ENCODE peak calls at places on chromosomes 16 and 17, in six cellular contexts. T is heart right ventricle, K is fibroblast of lung, F is thoracic aorta, R is left ventricle myocardium inferior, J is body of pancreas. O is an unnamed sample. For H3K9me3, the result is how much of the 10 kb centered on the place peaks cover.

GRCh38 chr16:31474173-31474714 is 2.3 kb downstream of the TGFB1I1 start:
- DNase-seq in R (no peak), F (no peak), T (no peak), J (no peak), K (peak), O (peak)

GRCh38 chr17:52143536-52143935 is 15.0 kb downstream of the CA10 start:
- DNase-seq in J (no peak), F (no peak), K (peak), R (no peak), T (no peak), O (no peak)

GRCh38 chr16:7233963-7234362 is 98.7 kb upstream of the RBFOX1 start:
- DNase-seq in J (no peak), F (no peak), K (no peak), T (no peak), R (no peak), O (no peak)

GRCh38 chr16:71357681-71358080 is 842 bp upstream of the CALB2 start:
- DNase-seq in J (no peak), K (no peak), R (no peak), T (no peak), F (no peak), O (no peak)

GRCh38 chr16:27786881-27787625 is 237.1 kb downstream of the KATNIP start:
- DNase-seq in T (no peak), F (no peak), R (no peak), J (no peak), K (no peak), O (no peak)

GRCh38 chr17:82020874-82021727 is 1.6 kb downstream of the CENPX start:
- DNase-seq in J (peak), K (peak), R (peak), T (peak), F (no peak), O (peak)

GRCh38 chr17:18217412-18218015 is 7.9 kb upstream of the LLGL1 start:
- DNase-seq in R (peak), K (peak), F (no peak), T (peak), J (peak), O (peak)

GRCh38 chr16:22989598-22989997 is 159.7 kb downstream of the USP31 start:
- DNase-seq in J (no peak), F (no peak), T (no peak), R (no peak), K (no peak), O (no peak)

GRCh38 chr17:74497471-74497870 is 31.0 kb downstream of the CD300A start:
- DNase-seq in K (no peak), T (no peak), R (no peak), F (no peak), J (no peak), O (no peak)

GRCh38 chr16:84879569-84880487 is 60.0 kb downstream of the CRISPLD2 start:
- DNase-seq in K (peak), J (no peak), R (peak), F (no peak), T (no peak), O (no peak)

GRCh38 chr17:61874075-61874474 is 10.7 kb upstream of the BRIP1 start:
- DNase-seq in F (no peak), J (no peak), R (no peak), K (no peak), T (no peak), O (no peak)

GRCh38 chr16:84808812-84809211 is 11.0 kb upstream of the CRISPLD2 start:
- DNase-seq in K (no peak), F (no peak), R (no peak), J (no peak), T (no peak), O (no peak)

GRCh38 chr17:62067165-62068145 is 2.4 kb upstream of the MED13 start:
- DNase-seq in T (no peak), F (no peak), K (no peak), J (no peak), R (no peak), O (no peak)

GRCh38 chr16:58196898-58197313 is 1.0 kb downstream of the CSNK2A2 start:
- DNase-seq in J (no peak), T (no peak), R (no peak), K (peak), F (no peak), O (peak)

GRCh38 chr17:13601776-13602551 is at the start of gene HS3ST3A1:
- DNase-seq in R (peak), F (no peak), J (no peak), K (peak), T (peak), O (peak)

GRCh38 chr17:4342535-4342934 is 23.9 kb downstream of the UBE2G1 start:
- DNase-seq in F (no peak), R (no peak), T (no peak), K (no peak), J (no peak), O (no peak)

GRCh38 chr16:66366433-66367299 is at the start of gene CDH5:
- DNase-seq in F (no peak), J (peak), R (peak), T (peak), K (peak), O (peak)
- H3K9me3 ChIP-seq in F (under half), J (under half), R (under half), T (under half), K (under half), O (under half)

GRCh38 chr17:64781394-64781793 is 119.3 kb upstream of the SMURF2 start:
- DNase-seq in R (peak), K (peak), T (peak), F (no peak), J (peak), O (peak)
- H3K9me3 ChIP-seq in R (under half), K (under half), T (under half), F (under half), J (under half), O (under half)

DNA sequence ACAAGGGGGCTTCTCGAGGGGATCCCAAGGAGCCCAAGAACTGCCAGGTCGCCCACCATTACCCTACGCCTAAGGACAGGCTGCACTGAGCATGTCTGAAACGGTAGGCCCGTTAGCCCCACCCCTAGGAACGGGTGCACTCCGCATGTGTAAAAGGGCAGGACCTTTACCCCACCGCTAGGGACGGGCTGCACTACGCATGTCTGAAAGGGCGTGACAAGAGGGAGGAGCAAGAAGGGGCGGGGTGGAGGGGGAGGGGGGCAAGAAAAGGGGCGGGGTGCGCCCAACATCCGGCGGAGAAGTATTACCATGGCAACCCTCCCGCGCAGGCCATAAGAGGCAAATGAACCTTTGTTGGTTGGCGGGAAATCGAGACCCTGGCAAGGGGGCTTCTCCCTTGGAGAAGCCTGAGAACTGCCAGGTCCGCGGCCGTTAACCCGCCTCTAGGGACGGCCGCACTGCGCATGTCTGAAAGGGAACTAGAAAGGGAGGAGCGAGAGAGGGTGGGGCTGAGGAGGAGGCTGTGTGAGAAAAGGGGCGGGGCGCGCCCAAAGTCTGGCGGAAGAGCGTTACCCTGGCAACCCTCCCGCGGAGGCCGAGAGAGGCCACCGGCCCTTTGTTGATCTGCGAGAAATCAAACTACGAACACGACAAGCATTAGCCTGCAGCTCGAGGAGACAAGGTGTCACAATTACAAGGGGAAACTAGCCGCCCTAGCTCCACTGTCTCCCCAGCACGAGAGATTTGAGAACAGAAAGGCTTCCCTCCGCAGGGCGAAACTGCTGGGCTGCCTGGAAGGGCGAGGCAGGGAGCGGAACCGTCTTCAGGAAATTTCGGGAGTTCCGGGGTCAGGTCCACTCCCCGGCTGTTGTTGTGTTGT is 2046.8 kb downstream of the TP53TG3F start:
- DNase-seq in F (no peak), R (no peak), T (no peak), K (no peak), J (no peak), O (no peak)
- H3K9me3 ChIP-seq in F (under half), R (under half), T (under half), K (under half), J (under half), O (under half)

DNA sequence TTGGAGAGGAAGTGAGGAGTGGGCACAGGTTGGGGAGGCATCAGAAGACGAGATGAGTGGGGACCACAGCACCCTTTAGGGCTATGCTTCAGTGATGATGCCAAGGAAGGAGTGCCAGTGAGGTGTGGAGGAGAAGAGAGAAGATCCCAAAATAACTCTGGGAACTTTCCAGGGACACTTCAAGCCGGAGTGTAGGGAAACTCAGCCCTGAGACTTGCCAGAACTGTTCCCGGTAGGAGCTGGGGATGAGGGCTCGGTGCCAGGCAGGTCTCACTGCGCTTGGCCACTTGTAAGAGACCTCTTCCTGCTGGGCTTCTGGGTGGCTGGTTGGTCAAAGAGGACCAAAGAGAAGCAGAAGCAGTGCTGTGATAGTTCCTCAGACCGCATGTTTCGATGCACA is 63.6 kb downstream of the SHISA6 start:
- DNase-seq in K (no peak), R (no peak), J (no peak), T (no peak), F (no peak), O (peak)
- H3K9me3 ChIP-seq in K (under half), R (under half), J (under half), T (under half), F (under half), O (under half)

GRCh38 chr17:22490399-22490798 is 798.1 kb downstream of the KCNJ18 start:
- DNase-seq in R (no peak), F (no peak), J (no peak), T (no peak), K (no peak), O (no peak)
- H3K9me3 ChIP-seq in R (under half), F (under half), J (under half), T (under half), K (under half), O (under half)

DNA sequence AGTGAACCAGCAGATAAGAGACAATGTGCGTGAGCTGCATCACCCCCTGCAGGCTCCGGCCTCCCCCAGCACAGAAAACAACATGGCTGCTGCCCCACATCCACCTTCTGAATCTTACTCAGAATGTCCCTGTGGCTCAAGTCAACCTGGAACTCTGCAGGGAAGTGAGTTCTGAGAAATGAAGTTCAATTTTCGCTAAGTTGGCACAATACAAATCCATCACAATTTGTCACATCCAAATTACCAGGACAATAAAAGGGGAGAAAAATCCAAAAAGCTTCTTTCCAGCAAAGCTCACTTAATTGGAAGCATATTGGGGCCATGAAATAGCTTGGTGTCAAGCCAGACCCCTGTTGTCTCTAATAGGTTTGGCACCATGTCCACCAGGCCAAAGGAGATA is 38.1 kb downstream of the CLEC19A start:
- DNase-seq in F (no peak), J (no peak), K (no peak), R (no peak), T (no peak), O (no peak)
- H3K9me3 ChIP-seq in F (under half), J (under half), K (under half), R (under half), T (under half), O (under half)

GRCh38 chr17:1776857-1777256 is 15.0 kb downstream of the SERPINF1 start:
- DNase-seq in K (no peak), T (no peak), J (no peak), R (no peak), F (no peak), O (peak)

GRCh38 chr17:1769826-1770477 is 8.1 kb downstream of the SERPINF1 start:
- DNase-seq in K (no peak), R (no peak), T (no peak), F (no peak), J (peak), O (no peak)

GRCh38 chr17:1776328-1776727 is 14.5 kb downstream of the SERPINF1 start:
- DNase-seq in R (no peak), T (no peak), J (no peak), K (no peak), F (no peak), O (peak)

GRCh38 chr17:1774390-1775176 is 12.7 kb downstream of the SERPINF1 start:
- DNase-seq in J (no peak), T (no peak), F (no peak), K (no peak), R (no peak), O (no peak)

DNA sequence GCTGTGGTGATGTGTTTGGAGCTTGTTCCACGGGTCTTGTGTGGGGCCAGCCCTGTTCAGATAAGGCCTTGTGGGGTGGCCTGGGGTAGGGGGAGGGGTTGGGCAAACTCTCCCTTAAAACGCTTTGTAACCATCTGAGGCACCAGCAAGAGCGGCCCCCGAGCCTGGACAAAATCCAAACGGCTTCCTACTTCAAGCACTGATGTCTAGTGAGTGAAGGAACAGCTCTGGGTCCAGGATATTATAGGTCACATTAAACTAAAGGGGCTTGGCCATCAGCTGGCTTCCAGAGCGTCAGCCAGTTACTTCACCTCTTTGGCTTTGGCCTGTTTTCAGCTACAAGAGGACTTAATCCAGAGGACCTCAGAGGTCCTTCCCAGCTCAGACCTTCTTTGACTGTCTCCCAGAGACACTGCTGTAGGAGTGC is 11.9 kb downstream of the SERPINF1 start:
- DNase-seq in F (no peak), J (no peak), R (no peak), K (no peak), T (no peak), O (peak)
- H3K9me3 ChIP-seq in F (under half), J (under half), R (under half), K (under half), T (under half), O (under half)

DNA sequence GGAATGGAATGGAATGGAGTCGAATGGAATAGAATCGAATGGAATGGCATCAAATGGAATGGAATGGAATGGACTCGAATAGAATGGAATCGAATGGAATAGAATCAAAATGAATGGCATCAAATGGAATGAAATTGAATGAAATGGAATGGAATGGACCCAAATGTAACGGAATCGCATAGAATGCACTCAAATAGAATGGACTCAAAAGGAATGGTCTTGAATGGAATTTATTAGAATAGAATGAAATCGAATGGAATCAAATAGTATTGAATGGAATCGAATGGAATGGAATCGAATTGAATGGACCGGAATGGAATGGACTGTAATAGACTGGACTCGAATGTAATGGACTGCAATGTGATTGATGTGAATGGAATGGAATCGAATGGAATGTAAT is 501.4 kb upstream of the WSB1 start:
- DNase-seq in J (no peak), K (peak), R (no peak), F (no peak), T (no peak), O (no peak)
- H3K9me3 ChIP-seq in J (under half), K (under half), R (half or more), F (under half), T (half or more), O (under half)

DNA sequence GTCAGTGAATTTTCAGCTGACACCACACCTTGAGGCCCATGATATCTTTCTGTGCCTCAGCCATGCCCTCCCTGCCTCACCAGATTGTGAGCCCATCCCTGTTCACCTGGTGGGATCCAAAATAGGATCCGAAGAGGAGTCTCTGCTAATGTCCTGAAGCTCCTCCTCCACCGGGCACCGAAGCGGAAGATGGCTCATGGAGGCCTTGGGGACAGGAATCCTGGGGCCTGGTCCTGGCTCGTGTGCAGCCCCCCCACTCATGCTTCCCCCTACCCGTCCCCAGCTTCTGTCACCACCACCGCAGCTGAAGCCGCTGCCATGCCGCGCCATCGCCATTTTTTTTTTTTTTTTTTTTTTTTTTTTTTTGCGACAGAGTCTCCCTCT is 1683.4 kb downstream of the TP53TG3F start:
- DNase-seq in K (no peak), F (no peak), R (no peak), T (no peak), J (no peak), O (no peak)
- H3K9me3 ChIP-seq in K (under half), F (under half), R (under half), T (under half), J (under half), O (under half)

DNA sequence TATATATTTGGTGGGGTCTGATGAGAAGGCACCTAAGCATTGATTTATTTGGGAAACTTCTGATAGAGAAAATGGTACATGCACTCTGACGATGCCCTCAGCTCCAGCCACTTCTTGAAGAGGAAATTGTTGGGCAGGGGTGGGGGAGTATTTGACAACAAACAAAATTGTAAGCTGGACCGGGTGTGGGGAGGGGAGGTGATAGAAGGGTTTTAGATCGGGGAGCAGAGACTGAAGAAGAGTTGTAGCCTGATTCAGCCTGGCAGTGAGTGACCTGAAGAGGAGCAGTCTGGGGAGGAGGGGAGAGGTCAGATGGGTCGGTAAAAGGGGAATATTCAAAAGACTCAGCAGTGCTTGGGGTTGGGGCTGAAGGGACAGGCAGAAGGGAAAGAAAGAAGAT is 2284.7 kb downstream of the TP53TG3F start:
- DNase-seq in R (no peak), F (no peak), K (no peak), T (no peak), J (no peak), O (no peak)
- H3K9me3 ChIP-seq in R (under half), F (under half), K (under half), T (under half), J (under half), O (under half)

O was measured in right cardiac atrium.